ENCODE peak calls at places on chromosomes 11 and 22, in four cellular contexts. T is BJ, X is tibial artery, F is AG09319. G is an unnamed sample.

GRCh38 chr11:113547739-113548138 is 72.5 kb upstream of the DRD2 start:
- DNase-seq in X (no peak), F (no peak), T (no peak), G (no peak)

GRCh38 chr11:120563698-120564572 is 52.4 kb downstream of the GRIK4 start:
- DNase-seq in F (no peak), X (peak), T (no peak), G (peak)

GRCh38 chr22:19107730-19108074 is 14.5 kb downstream of the DGCR2 start:
- DNase-seq in T (no peak), X (peak), F (no peak), G (no peak)

GRCh38 chr22:36385491-36386350 is 2.0 kb downstream of the MYH9 start:
- DNase-seq in F (no peak), X (peak), T (no peak), G (no peak)

GRCh38 chr11:118715837-118716260 is 36.4 kb upstream of the TREH start:
- DNase-seq in X (no peak), F (no peak), T (no peak), G (no peak)

GRCh38 chr11:106990322-106990721 is 28.0 kb downstream of the GUCY1A2 start:
- DNase-seq in T (no peak), X (no peak), F (no peak), G (no peak)

GRCh38 chr11:126387856-126388255 is 32.4 kb downstream of the ST3GAL4 start:
- DNase-seq in X (no peak), T (no peak), F (no peak), G (peak)

GRCh38 chr22:37459211-37459610 is 27.0 kb downstream of the MFNG start:
- DNase-seq in T (no peak), F (no peak), X (no peak), G (no peak)

GRCh38 chr22:28903080-28903479 is 19.7 kb downstream of the ZNRF3 start:
- DNase-seq in F (no peak), X (peak), T (no peak), G (peak)

GRCh38 chr11:88300888-88301477 is 36.6 kb downstream of the CTSC start:
- DNase-seq in X (no peak), F (no peak), T (no peak), G (no peak)

GRCh38 chr11:89477175-89477574 is 14.0 kb downstream of the NOX4 start:
- DNase-seq in T (no peak), F (no peak), X (no peak), G (no peak)
- TF ChIP-seq CTCF in T (no peak), F (no peak), X (no peak), G (no peak)

GRCh38 chr11:116215471-116216113 is 557.2 kb downstream of the BUD13 start:
- DNase-seq in X (no peak), T (no peak), F (no peak), G (no peak)
- TF ChIP-seq CTCF in X (no peak), T (peak), F (no peak), G (no peak)

GRCh38 chr11:3121931-3122774 is 43.0 kb downstream of the OSBPL5 start:
- DNase-seq in X (peak), T (no peak), F (no peak), G (no peak)
- TF ChIP-seq CTCF in X (no peak), T (no peak), F (no peak), G (no peak)

DNA sequence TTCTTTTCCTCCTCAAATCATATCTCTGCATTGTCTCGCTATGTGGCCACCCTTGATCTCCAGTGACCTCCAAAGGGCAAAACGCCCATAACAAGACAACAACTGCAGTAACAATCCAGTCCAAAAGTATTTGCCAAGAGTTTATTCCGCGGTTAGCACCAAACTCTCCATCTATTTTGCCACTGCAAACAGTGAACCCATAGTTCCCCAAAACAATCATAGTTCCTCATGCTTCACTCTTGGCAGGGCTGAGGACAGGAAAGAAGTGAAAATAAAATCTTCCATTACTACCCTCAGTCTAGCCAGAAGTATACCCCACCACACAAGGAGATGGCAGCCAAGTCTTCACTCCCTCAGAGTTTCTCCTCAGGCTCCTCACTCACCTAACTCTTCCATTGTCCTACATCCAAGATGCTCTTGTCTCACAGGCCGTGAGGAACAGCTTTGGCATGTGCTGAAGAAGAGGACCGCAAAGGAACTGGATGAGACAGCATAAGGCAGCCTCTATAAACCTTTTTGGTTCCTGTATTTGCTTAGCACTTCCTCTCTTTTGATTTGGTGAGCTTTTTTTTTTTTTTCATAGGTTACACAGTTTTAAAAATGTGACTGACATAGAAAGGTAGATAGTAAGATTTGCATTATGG is at the start of gene LPXN:
- DNase-seq in X (no peak), T (no peak), F (no peak), G (peak)
- TF ChIP-seq CTCF in X (no peak), T (no peak), F (no peak), G (no peak)

DNA sequence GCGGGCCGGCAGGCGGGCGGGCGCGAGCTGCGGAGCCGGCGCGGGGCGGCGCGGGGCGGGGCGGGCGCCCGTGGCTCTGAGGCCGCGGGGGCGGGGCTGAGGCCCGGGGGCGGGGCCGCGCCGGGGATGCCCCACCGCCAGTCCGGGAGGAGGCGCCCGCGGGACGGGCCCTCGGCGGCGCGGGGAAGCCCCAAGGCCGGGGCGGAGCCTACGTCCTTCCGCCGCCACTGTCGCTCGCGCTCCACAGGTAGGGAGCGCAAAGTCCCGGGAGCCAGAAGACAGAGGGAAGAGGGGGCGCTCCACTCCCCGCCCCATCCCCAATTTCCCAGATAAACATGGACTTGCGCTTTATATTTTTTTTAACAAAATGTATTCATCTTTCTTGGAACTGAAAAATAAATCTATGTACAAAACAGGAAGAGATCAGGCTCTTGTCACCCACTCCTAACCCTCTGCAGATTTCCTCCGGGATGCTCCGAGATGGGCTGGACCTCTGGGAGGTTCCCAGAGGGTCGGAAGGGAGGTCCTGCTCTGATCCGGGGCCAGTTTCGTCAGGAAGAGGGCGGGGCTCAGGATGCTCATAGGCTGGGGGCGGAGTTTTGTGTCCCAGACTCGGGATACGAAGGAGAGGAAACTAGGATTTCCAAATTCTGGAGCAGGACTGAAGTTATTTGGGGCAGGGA is at the start of gene MAP4K2:
- DNase-seq in T (no peak), F (peak), X (peak), G (peak)
- TF ChIP-seq CTCF in T (peak), F (no peak), X (peak), G (no peak)

G was measured in choroid plexus epithelial cell.